ENCODE peak calls at places on chromosome 3, in six cellular contexts. C is GM12864, P is fibroblast of pulmonary artery, N is adipocyte, I is amniotic stem cell, W is cerebellum. K is an unnamed sample.

GRCh38 chr3:62696011-62696410 is 179.2 kb downstream of the CADPS start:
- DNase-seq in C (no peak), P (no peak), N (no peak), I (no peak), W (peak; percentile 17), K (no peak)

GRCh38 chr3:143595456-143596077 is 252.7 kb downstream of the SLC9A9 start:
- DNase-seq in C (no peak), P (no peak), N (no peak), I (no peak), W (no peak), K (peak; percentile 35)

GRCh38 chr3:56915969-56916586 is 114.3 kb upstream of the ARHGEF3 start:
- DNase-seq in C (no peak), P (no peak), N (no peak), I (no peak), W (no peak), K (peak; percentile 49)

GRCh38 chr3:16484216-16484615 is 29.3 kb downstream of the RFTN1 start:
- DNase-seq in C (no peak), P (peak; percentile 100), N (peak; percentile 97), I (peak; percentile 65), W (no peak), K (no peak)

GRCh38 chr3:5389057-5389456 is 201.6 kb downstream of the EDEM1 start:
- DNase-seq in C (no peak), P (no peak), N (no peak), I (no peak), W (no peak), K (no peak)

GRCh38 chr3:82133070-82133606 is 371.7 kb upstream of the GBE1 start:
- DNase-seq in C (peak; percentile 22), P (peak; percentile 77), N (peak; percentile 85), I (peak; percentile 41), W (peak; percentile 39), K (peak; percentile 42)

GRCh38 chr3:186945255-186945823 is 15.0 kb downstream of the ST6GAL1 start:
- DNase-seq in C (no peak), P (no peak), N (no peak), I (no peak), W (no peak), K (no peak)

GRCh38 chr3:139295040-139295439 is 48.8 kb upstream of the MRPS22 start:
- DNase-seq in C (no peak), P (no peak), N (no peak), I (no peak), W (no peak), K (no peak)

GRCh38 chr3:13013994-13014754 is 59.1 kb downstream of the IQSEC1 start:
- DNase-seq in C (no peak), P (no peak), N (no peak), I (no peak), W (no peak), K (no peak)

GRCh38 chr3:30548605-30549004 is 57.8 kb upstream of the TGFBR2 start:
- DNase-seq in C (no peak), P (no peak), N (no peak), I (no peak), W (no peak), K (no peak)

GRCh38 chr3:27289769-27290413 is 79.3 kb downstream of the NEK10 start:
- DNase-seq in C (no peak), P (peak; percentile 15), N (peak; percentile 43), I (no peak), W (no peak), K (no peak)

GRCh38 chr3:160226740-160227048 is 1.5 kb downstream of the C3orf80 start:
- DNase-seq in C (no peak), P (no peak), N (no peak), I (no peak), W (no peak), K (peak; percentile 46)

GRCh38 chr3:110413291-110413690 is 658.3 kb upstream of the NECTIN3 start:
- DNase-seq in C (no peak), P (no peak), N (no peak), I (no peak), W (peak; percentile 45), K (no peak)

GRCh38 chr3:52213901-52214300 is 11.5 kb downstream of the TLR9 start:
- DNase-seq in C (no peak), P (no peak), N (peak; percentile 34), I (no peak), W (no peak), K (no peak)

GRCh38 chr3:23183731-23184130 is 19.4 kb upstream of the UBE2E2 start:
- DNase-seq in C (no peak), P (peak; percentile 75), N (peak; percentile 58), I (no peak), W (peak; percentile 36), K (peak; percentile 18)

GRCh38 chr3:39812537-39812936 is 3.1 kb downstream of the MYRIP start:
- DNase-seq in C (no peak), P (peak; percentile 13), N (peak; percentile 40), I (no peak), W (peak; percentile 31), K (no peak)

GRCh38 chr3:100072328-100073048 is 41.8 kb downstream of the FILIP1L start:
- DNase-seq in C (no peak), P (no peak), N (peak; percentile 52), I (no peak), W (no peak), K (peak; percentile 17)

GRCh38 chr3:535566-536416 is 339.2 kb downstream of the CHL1 start:
- DNase-seq in C (no peak), P (peak; percentile 10), N (no peak), I (no peak), W (no peak), K (no peak)

GRCh38 chr3:146814601-146815315 is 209.6 kb upstream of the PLSCR5 start:
- DNase-seq in C (no peak), P (peak; percentile 65), N (peak; percentile 71), I (no peak), W (no peak), K (no peak)

GRCh38 chr3:132038198-132038825 is 3.5 kb upstream of the CPNE4 start:
- DNase-seq in C (no peak), P (peak; percentile 53), N (peak; percentile 73), I (no peak), W (no peak), K (peak; percentile 38)

GRCh38 chr3:146189519-146190173 is 28.7 kb upstream of the PLOD2 start:
- DNase-seq in C (no peak), P (peak; percentile 74), N (peak; percentile 84), I (no peak), W (peak; percentile 43), K (peak; percentile 44)